ENCODE peak calls at places on chromosomes 1 and 21, in nine cellular contexts. Z, M, W, U, S, Y, N, R and E are unnamed samples.

GRCh38 chr1:232868793-232869491 is 63.7 kb downstream of the MAP10 start:
- DNase-seq in Z (no peak), M (peak; percentile 92), W (no peak), U (peak; percentile 83), S (no peak), Y (peak; percentile 73), N (peak; percentile 20), R (no peak), E (no peak)

GRCh38 chr1:47638713-47639112 is 200.9 kb downstream of the FOXD2 start:
- DNase-seq in Z (peak; percentile 21), M (no peak), W (no peak), U (no peak), S (no peak), Y (no peak), N (no peak), R (no peak), E (no peak)

GRCh38 chr1:200028586-200029034 is 1.1 kb downstream of the NR5A2 start:
- DNase-seq in Z (no peak), M (no peak), W (no peak), U (no peak), S (no peak), Y (no peak), N (no peak), R (no peak), E (no peak)

GRCh38 chr1:29708381-29708780 is 472.1 kb downstream of the PTPRU start:
- DNase-seq in Z (no peak), M (no peak), W (no peak), U (peak; percentile 69), S (no peak), Y (no peak), N (no peak), R (no peak), E (no peak)

GRCh38 chr1:30410153-30410851 is 313.1 kb downstream of the MATN1 start:
- DNase-seq in Z (peak; percentile 37), M (peak; percentile 54), W (no peak), U (no peak), S (no peak), Y (peak; percentile 1), N (no peak), R (no peak), E (no peak)

GRCh38 chr21:37228003-37228400 is 39.1 kb downstream of the VPS26C start:
- DNase-seq in Z (no peak), M (peak; percentile 76), W (no peak), U (no peak), S (no peak), Y (no peak), N (no peak), R (no peak), E (no peak)

GRCh38 chr1:183227963-183228649 is 42.0 kb downstream of the LAMC2 start:
- DNase-seq in Z (no peak), M (peak; percentile 82), W (no peak), U (peak; percentile 41), S (peak; percentile 66), Y (peak; percentile 60), N (peak; percentile 33), R (peak; percentile 56), E (peak; percentile 60)

GRCh38 chr1:170131450-170131849 is 14.3 kb upstream of the NTMT2 start:
- DNase-seq in Z (no peak), M (no peak), W (no peak), U (no peak), S (no peak), Y (no peak), N (no peak), R (peak; percentile 24), E (no peak)

GRCh38 chr1:247857069-247857985 is at the start of gene TRIM58:
- DNase-seq in Z (peak; percentile 80), M (peak; percentile 89), W (no peak), U (no peak), S (peak; percentile 93), Y (no peak), N (peak; percentile 23), R (peak; percentile 87), E (peak; percentile 96)

GRCh38 chr1:197557302-197557701 is 218.0 kb downstream of the DENND1B start:
- DNase-seq in Z (no peak), M (no peak), W (no peak), U (peak; percentile 45), S (no peak), Y (no peak), N (no peak), R (no peak), E (no peak)

GRCh38 chr1:46489169-46489637 is 433 bp upstream of the DMBX1 start:
- DNase-seq in Z (no peak), M (no peak), W (peak; percentile 65), U (no peak), S (peak; percentile 51), Y (no peak), N (no peak), R (peak; percentile 16), E (no peak)

GRCh38 chr1:66334311-66334710 is 199.6 kb upstream of the SGIP1 start:
- DNase-seq in Z (no peak), M (no peak), W (no peak), U (no peak), S (no peak), Y (no peak), N (no peak), R (no peak), E (no peak)

GRCh38 chr1:66332524-66332853 is 201.5 kb upstream of the SGIP1 start:
- DNase-seq in Z (no peak), M (no peak), W (no peak), U (no peak), S (no peak), Y (no peak), N (no peak), R (no peak), E (no peak)

GRCh38 chr1:66331641-66332523 is 202.1 kb upstream of the SGIP1 start:
- DNase-seq in Z (peak; percentile 87), M (peak; percentile 90), W (peak; percentile 83), U (peak; percentile 85), S (no peak), Y (peak; percentile 40), N (peak; percentile 33), R (peak; percentile 64), E (no peak)

GRCh38 chr1:66335125-66335524 is 198.8 kb upstream of the SGIP1 start:
- DNase-seq in Z (no peak), M (no peak), W (no peak), U (no peak), S (no peak), Y (no peak), N (no peak), R (no peak), E (no peak)

GRCh38 chr1:66333463-66334232 is 200.3 kb upstream of the SGIP1 start:
- DNase-seq in Z (no peak), M (no peak), W (peak; percentile 69), U (no peak), S (no peak), Y (no peak), N (no peak), R (peak; percentile 28), E (no peak)
- TF ChIP-seq POLR2A in Z (no peak), M (no peak), W (no peak), U (no peak), S (no peak), Y (no peak), N (no peak), R (no peak), E (no peak)

GRCh38 chr1:243253927-243254232 is 1.2 kb downstream of the CEP170 start:
- DNase-seq in Z (no peak), M (no peak), W (no peak), U (no peak), S (no peak), Y (no peak), N (no peak), R (no peak), E (peak; percentile 67)

GRCh38 chr1:243253211-243253926 is 1.7 kb downstream of the CEP170 start:
- DNase-seq in Z (no peak), M (no peak), W (no peak), U (peak; percentile 37), S (no peak), Y (no peak), N (no peak), R (no peak), E (peak; percentile 35)

GRCh38 chr1:243255791-243256512 is at the start of gene SDCCAG8:
- DNase-seq in Z (peak; percentile 98), M (peak; percentile 99), W (peak; percentile 96), U (peak; percentile 100), S (peak; percentile 91), Y (peak; percentile 97), N (peak; percentile 98), R (peak; percentile 98), E (peak; percentile 99)

GRCh38 chr1:243254927-243255790 is at the start of gene CEP170:
- DNase-seq in Z (peak; percentile 97), M (peak; percentile 98), W (peak; percentile 96), U (peak; percentile 97), S (peak; percentile 93), Y (peak; percentile 91), N (peak; percentile 92), R (peak; percentile 93), E (peak; percentile 95)

DNA sequence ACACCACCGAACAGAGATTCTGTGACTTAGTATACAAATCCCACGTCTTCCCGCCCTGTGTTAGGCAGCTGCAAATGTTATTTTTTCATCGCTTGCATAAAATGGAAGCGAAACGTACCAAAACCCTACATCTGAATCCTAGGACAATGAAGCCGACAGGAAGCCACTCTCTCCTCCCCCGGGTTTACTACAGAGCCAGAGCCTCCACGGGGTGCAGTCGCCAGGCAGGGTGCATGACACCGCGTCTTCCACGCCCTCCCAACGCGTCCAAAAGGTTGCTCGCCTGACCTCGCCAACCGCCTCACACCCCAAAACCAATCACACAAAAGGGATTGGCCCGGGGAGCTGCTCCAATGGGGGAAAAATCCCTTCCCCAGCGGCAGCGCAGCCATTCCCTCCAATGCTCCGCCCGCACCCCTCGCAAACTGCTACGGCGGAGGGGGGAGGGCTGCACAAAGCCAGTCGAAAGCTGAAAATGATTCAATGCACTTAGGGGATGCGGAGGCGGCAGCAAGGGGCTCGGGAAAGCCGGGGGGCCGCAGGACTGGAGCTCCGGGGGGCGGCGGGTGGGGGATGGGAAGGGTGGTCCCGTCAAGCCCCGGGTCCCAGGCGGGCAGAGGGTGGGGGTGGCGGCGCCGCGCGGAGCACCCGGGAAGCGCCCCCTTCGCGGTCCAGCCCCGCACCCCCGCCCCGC is 701 bp downstream of the CEP170 start:
- DNase-seq in Z (no peak), M (peak; percentile 89), W (peak; percentile 75), U (peak; percentile 48), S (peak; percentile 71), Y (peak; percentile 48), N (peak; percentile 67), R (peak; percentile 64), E (peak; percentile 86)
- TF ChIP-seq POLR2A in Z (no peak), M (no peak), W (no peak), U (no peak), S (peak; percentile 73), Y (no peak), N (peak; percentile 71), R (no peak), E (no peak)

GRCh38 chr1:161132410-161133219 is at the start of gene DEDD:
- DNase-seq in Z (peak; percentile 97), M (peak; percentile 99), W (peak; percentile 95), U (peak; percentile 96), S (peak; percentile 92), Y (peak; percentile 92), N (peak; percentile 89), R (peak; percentile 94), E (peak; percentile 94)
- TF ChIP-seq POLR2A in Z (no peak), M (no peak), W (no peak), U (no peak), S (peak; percentile 65), Y (peak; percentile 52), N (peak; percentile 64), R (peak; percentile 57), E (peak; percentile 59)

DNA sequence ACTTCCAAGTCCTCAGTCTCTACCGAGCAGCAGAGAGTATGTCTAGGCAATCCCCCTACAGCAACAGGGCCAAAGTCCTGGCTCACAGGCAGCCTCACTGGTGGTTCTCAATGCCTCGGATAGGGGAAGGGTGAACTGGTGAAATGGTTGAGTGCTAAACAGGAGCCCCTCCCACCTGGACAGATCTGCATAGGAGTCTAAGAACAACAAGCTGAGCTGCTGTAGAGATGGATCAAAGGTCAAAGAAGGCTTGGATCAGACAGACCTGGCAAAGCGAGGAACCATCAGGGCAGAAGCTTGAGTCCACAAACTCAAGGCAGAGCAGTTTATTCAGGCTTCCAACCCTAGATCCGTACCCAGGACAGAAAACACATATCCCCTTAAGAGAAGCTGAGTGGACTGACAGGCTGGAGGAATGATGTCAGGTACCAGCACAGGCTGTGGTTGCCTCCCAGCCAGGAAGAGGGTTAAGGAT is 31.8 kb downstream of the RABIF start:
- DNase-seq in Z (no peak), M (no peak), W (no peak), U (no peak), S (no peak), Y (no peak), N (no peak), R (peak; percentile 51), E (no peak)
- TF ChIP-seq POLR2A in Z (no peak), M (no peak), W (no peak), U (no peak), S (no peak), Y (no peak), N (no peak), R (no peak), E (no peak)